ENCODE peak calls at places on chromosomes 4 and X, in eight cellular contexts. O, G, J, H, A, K, W and P are unnamed samples.

GRCh38 chr4:17657849-17658248 is 43.4 kb downstream of the MED28 start:
- DNase-seq in W (no peak), A (no peak), O (no peak), G (no peak), H (no peak), J (no peak), K (no peak), P (no peak)

GRCh38 chrX:71533514-71533849 is 578 bp downstream of the OGT start:
- DNase-seq in A (no peak), O (no peak), J (no peak), H (no peak), W (peak; percentile 9), K (no peak), G (peak; percentile 23), P (no peak)

GRCh38 chrX:150730719-150731118 is 37.5 kb downstream of the MTMR1 start:
- DNase-seq in J (no peak), H (no peak), K (no peak), A (no peak), G (peak; percentile 37), O (no peak), W (no peak), P (no peak)

GRCh38 chr4:2932951-2933565 is 30.1 kb downstream of the NOP14 start:
- DNase-seq in A (no peak), G (no peak), W (no peak), H (no peak), O (no peak), K (no peak), J (no peak), P (no peak)

GRCh38 chr4:88706574-88706973 is 8.9 kb upstream of the NAP1L5 start:
- DNase-seq in W (peak; percentile 83), H (peak; percentile 62), K (no peak), G (peak; percentile 82), J (no peak), A (peak; percentile 58), O (no peak), P (no peak)

GRCh38 chrX:9816094-9816700 is 30.0 kb downstream of the SHROOM2 start:
- DNase-seq in H (peak; percentile 45), W (no peak), A (no peak), G (no peak), O (no peak), K (no peak), J (no peak), P (no peak)

GRCh38 chr4:56958111-56958517 is 19.3 kb downstream of the NOA1 start:
- DNase-seq in H (peak; percentile 97), A (peak; percentile 13), J (no peak), K (peak; percentile 75), O (no peak), G (peak; percentile 99), W (peak; percentile 99), P (no peak)

GRCh38 chrX:105876658-105877057 is 54.3 kb downstream of the NRK start:
- DNase-seq in G (peak; percentile 14), W (peak; percentile 16), K (no peak), A (peak; percentile 31), J (peak; percentile 19), H (no peak), O (no peak), P (no peak)

GRCh38 chr4:144732584-144733130 is 86.7 kb downstream of the HHIP start:
- DNase-seq in O (no peak), G (no peak), J (no peak), W (no peak), A (no peak), K (no peak), H (no peak), P (no peak)

GRCh38 chr4:39085891-39086290 is 23.9 kb downstream of the KLHL5 start:
- DNase-seq in H (no peak), K (no peak), A (no peak), O (no peak), J (no peak), W (peak; percentile 62), G (no peak), P (no peak)

GRCh38 chr4:185840201-185840600 is 28.2 kb upstream of the SORBS2 start:
- DNase-seq in G (no peak), A (no peak), O (no peak), J (no peak), W (no peak), K (no peak), H (peak; percentile 15), P (no peak)

GRCh38 chr4:41024556-41025491 is 189.5 kb downstream of the APBB2 start:
- DNase-seq in K (no peak), J (peak; percentile 11), W (peak; percentile 27), O (no peak), H (no peak), G (peak; percentile 47), A (peak; percentile 70), P (no peak)

GRCh38 chrX:11792461-11793421 is 34.7 kb downstream of the MSL3 start:
- DNase-seq in A (peak; percentile 7), J (peak; percentile 44), G (no peak), H (no peak), W (peak; percentile 7), O (no peak), K (no peak), P (peak; percentile 16)

GRCh38 chr4:185748901-185749390 is 63.0 kb downstream of the SORBS2 start:
- DNase-seq in O (no peak), H (no peak), W (no peak), K (no peak), J (no peak), A (no peak), G (no peak), P (no peak)

GRCh38 chr4:182175788-182176519 is 67.2 kb upstream of the TENM3 start:
- DNase-seq in H (no peak), A (peak; percentile 14), J (no peak), O (no peak), K (no peak), W (no peak), G (no peak), P (no peak)

GRCh38 chrX:114532093-114532805 is 51.6 kb upstream of the HTR2C start:
- DNase-seq in O (no peak), A (no peak), W (peak; percentile 42), H (no peak), G (peak; percentile 62), K (no peak), J (no peak), P (no peak)

GRCh38 chr4:27088491-27088890 is 227.8 kb downstream of the STIM2 start:
- DNase-seq in O (no peak), J (no peak), G (no peak), K (no peak), A (no peak), H (no peak), W (no peak), P (no peak)

GRCh38 chr4:118811008-118811764 is 24.7 kb downstream of the SEC24D start:
- DNase-seq in H (no peak), W (peak; percentile 80), O (no peak), J (no peak), A (no peak), G (peak; percentile 94), K (no peak), P (no peak)

GRCh38 chr4:110550260-110550659 is 72.6 kb downstream of the PITX2 start:
- DNase-seq in J (no peak), K (no peak), H (peak; percentile 11), A (no peak), G (peak; percentile 6), O (no peak), W (peak; percentile 36), P (no peak)

DNA sequence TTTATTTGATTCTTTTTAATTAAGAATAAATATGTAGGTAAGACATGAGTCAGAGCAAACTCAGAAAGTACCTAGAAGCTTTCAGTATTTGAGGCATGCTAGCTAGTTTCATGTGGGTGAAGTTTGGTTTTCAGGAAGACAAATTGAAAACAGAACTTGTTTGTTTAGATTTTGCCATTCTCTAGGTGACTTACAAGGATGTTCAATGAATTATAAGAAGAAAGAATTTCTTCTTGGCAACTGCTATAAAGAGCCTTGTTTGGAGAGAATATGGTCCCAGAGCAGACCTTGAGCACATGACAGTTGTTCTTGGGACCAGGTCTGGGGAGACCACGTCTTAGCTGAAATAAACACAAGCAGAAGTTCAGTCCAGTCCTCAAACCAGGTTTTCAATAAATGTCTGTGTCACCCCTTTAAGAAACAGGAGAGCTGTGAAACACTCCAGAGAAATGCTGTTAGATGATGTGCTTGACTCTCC is 38.0 kb upstream of the IL21 start:
- DNase-seq in O (no peak), H (no peak), A (no peak), G (no peak), W (no peak), K (no peak), J (peak; percentile 7), P (no peak)
- H3K27ac ChIP-seq in O (no peak overlapping the region), H (no peak overlapping the region), A (no peak overlapping the region), G (no peak overlapping the region), W (no peak overlapping the region), K (no peak overlapping the region), J (no peak overlapping the region), P (no peak overlapping the region)

GRCh38 chr4:96260071-96260682 is 420.3 kb downstream of the PDHA2 start:
- DNase-seq in A (no peak), K (no peak), H (peak; percentile 8), G (peak; percentile 1), J (no peak), W (peak; percentile 28), O (peak; percentile 38), P (no peak)
- H3K27ac ChIP-seq in A (no peak overlapping the region), K (no peak overlapping the region), H (no peak overlapping the region), G (no peak overlapping the region), J (no peak overlapping the region), W (no peak overlapping the region), O (no peak overlapping the region), P (no peak overlapping the region)

GRCh38 chr4:23932186-23932585 is 42.3 kb upstream of the PPARGC1A start:
- DNase-seq in J (no peak), K (no peak), H (no peak), A (no peak), G (peak; percentile 33), O (peak; percentile 44), W (no peak), P (no peak)

GRCh38 chr4:23931489-23931830 is 41.6 kb upstream of the PPARGC1A start:
- DNase-seq in J (no peak), H (no peak), K (no peak), G (no peak), W (no peak), O (no peak), A (no peak), P (no peak)

GRCh38 chr4:23934915-23935314 is 45.1 kb upstream of the PPARGC1A start:
- DNase-seq in H (peak; percentile 83), A (no peak), K (peak; percentile 10), G (peak; percentile 98), O (no peak), J (no peak), W (peak; percentile 98), P (no peak)

GRCh38 chr4:23934223-23934622 is 44.4 kb upstream of the PPARGC1A start:
- DNase-seq in H (no peak), G (no peak), K (no peak), A (peak; percentile 2), J (no peak), W (no peak), O (peak; percentile 56), P (no peak)

DNA sequence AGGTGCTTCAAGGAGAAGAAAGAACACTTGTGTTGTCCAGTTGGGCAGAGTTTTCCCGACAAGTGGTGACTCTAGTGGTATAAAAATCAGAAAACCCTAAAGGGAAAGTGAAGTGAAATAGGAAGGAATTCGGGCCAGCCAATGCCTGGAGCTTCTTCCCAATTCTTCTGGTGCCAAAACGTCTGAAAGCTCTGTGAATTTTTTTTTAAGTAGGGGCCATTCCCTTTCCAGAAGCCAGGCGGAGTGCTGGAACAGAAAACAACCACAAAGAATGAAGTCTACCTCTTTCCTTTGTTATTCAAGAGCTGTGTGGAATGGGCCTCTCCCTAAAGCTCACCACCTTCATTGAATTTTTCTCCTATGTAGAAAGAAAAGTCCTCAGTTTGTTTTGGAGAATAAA is 43.1 kb upstream of the PPARGC1A start:
- DNase-seq in H (no peak), K (no peak), A (no peak), J (no peak), W (peak; percentile 63), O (peak; percentile 68), G (peak; percentile 60), P (no peak)
- H3K27ac ChIP-seq in H (no peak overlapping the region), K (no peak overlapping the region), A (no peak overlapping the region), J (no peak overlapping the region), W (no peak overlapping the region), O (no peak overlapping the region), G (no peak overlapping the region), P (no peak overlapping the region)

GRCh38 chrX:45472968-45473367 is 272.3 kb upstream of the DIPK2B start:
- DNase-seq in J (no peak), W (peak; percentile 5), H (no peak), K (no peak), A (no peak), O (no peak), G (peak; percentile 63), P (no peak)
- H3K27ac ChIP-seq in J (no peak overlapping the region), W (no peak overlapping the region), H (peak overlapping the region; percentile 64), K (no peak overlapping the region), A (no peak overlapping the region), O (no peak overlapping the region), G (peak overlapping the region; percentile 43), P (no peak overlapping the region)